ENCODE peak calls at places on chromosomes 7 and 10, in nine cellular contexts. M is psoas muscle, H is lower lobe of right lung, R is A549, Z is HepG2, C is stomach, F is hepatocyte, O is ascending aorta, W is SJSA1. Y is an unnamed sample.

GRCh38 chr7:87604264-87604663 is 3.6 kb upstream of the ABCB1 start:
- DNase-seq in F (no peak), Z (no peak), W (no peak), M (no peak), H (no peak), C (no peak), R (no peak), O (no peak), Y (no peak)

GRCh38 chr10:126014309-126014708 is 117.9 kb downstream of the FANK1 start:
- DNase-seq in R (no peak), M (no peak), Z (no peak), O (no peak), F (no peak), W (no peak), C (no peak), H (no peak), Y (no peak)

GRCh38 chr10:59833810-59834209 is 72.5 kb downstream of the CCDC6 start:
- DNase-seq in F (no peak), R (no peak), W (no peak), C (no peak), M (no peak), Z (no peak), O (no peak), H (no peak), Y (no peak)

GRCh38 chr7:106010331-106010730 is 47.3 kb downstream of the CDHR3 start:
- DNase-seq in O (no peak), H (no peak), W (no peak), M (no peak), R (no peak), C (no peak), F (no peak), Z (no peak), Y (no peak)

GRCh38 chr7:99762680-99763327 is 21.2 kb downstream of the CYP3A4 start:
- DNase-seq in W (no peak), H (no peak), M (peak; percentile 68), Z (no peak), R (no peak), F (peak; percentile 54), C (peak; percentile 36), O (no peak), Y (no peak)

GRCh38 chr10:49781247-49781646 is 19.1 kb upstream of the OGDHL start:
- DNase-seq in H (no peak), R (no peak), C (no peak), F (no peak), M (no peak), O (no peak), W (no peak), Z (no peak), Y (no peak)

GRCh38 chr7:158396301-158396905 is 191.2 kb downstream of the PTPRN2 start:
- DNase-seq in W (no peak), R (peak; percentile 18), O (no peak), H (peak; percentile 41), Z (no peak), F (no peak), M (no peak), C (no peak), Y (no peak)

GRCh38 chr7:150373049-150373801 is 4.6 kb downstream of the REPIN1 start:
- DNase-seq in O (no peak), F (no peak), H (no peak), C (peak; percentile 52), Z (no peak), R (no peak), W (no peak), M (no peak), Y (no peak)

GRCh38 chr10:51743146-51743545 is 43.8 kb upstream of the CSTF2T start:
- DNase-seq in R (no peak), O (no peak), W (no peak), C (no peak), M (no peak), Z (no peak), F (no peak), H (no peak), Y (no peak)

GRCh38 chr10:101136708-101137121 is 5.6 kb downstream of the TLX1 start:
- DNase-seq in O (no peak), M (no peak), C (no peak), F (no peak), W (no peak), R (no peak), Z (no peak), H (no peak), Y (no peak)

GRCh38 chr7:72101444-72101843 is 310.7 kb downstream of the CALN1 start:
- DNase-seq in H (no peak), C (no peak), O (no peak), M (no peak), Z (no peak), F (no peak), W (no peak), R (no peak), Y (no peak)

GRCh38 chr10:26508016-26508415 is 69.9 kb downstream of the APBB1IP start:
- DNase-seq in R (no peak), Z (no peak), O (no peak), W (no peak), C (no peak), H (no peak), F (no peak), M (no peak), Y (no peak)

GRCh38 chr10:26502988-26503387 is 64.8 kb downstream of the APBB1IP start:
- DNase-seq in M (no peak), H (no peak), O (no peak), F (no peak), R (no peak), Z (no peak), W (no peak), C (no peak), Y (no peak)

GRCh38 chr10:26507441-26507840 is 69.3 kb downstream of the APBB1IP start:
- DNase-seq in W (no peak), Z (no peak), M (no peak), F (no peak), H (no peak), C (no peak), O (no peak), R (no peak), Y (no peak)

GRCh38 chr10:26505491-26505890 is 67.3 kb downstream of the APBB1IP start:
- DNase-seq in W (no peak), R (no peak), M (no peak), H (no peak), F (no peak), Z (no peak), O (no peak), C (no peak), Y (no peak)

DNA sequence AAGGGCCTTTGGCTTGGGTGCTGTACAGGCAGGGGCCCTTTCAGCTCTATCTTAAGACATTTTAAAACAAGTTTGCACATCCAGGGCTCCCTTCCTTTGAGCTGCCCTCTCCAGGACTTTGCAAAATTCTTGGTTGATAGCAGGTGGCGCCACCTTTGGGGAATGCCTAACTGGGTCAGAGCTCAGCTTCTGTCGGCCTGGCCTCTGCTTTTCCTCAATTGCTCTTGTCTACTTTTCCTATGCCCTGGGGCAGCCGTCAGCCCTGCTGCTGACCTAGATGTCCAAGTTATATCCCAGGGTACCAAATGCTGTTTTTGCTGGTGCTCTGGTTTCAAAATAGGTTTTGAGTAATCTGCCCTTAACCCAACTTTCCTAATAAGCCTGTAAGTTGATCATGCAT is 65.8 kb downstream of the APBB1IP start:
- DNase-seq in H (no peak), F (no peak), C (no peak), R (peak; percentile 28), M (no peak), Z (no peak), W (no peak), O (no peak), Y (peak; percentile 48)
- H3K4me1 ChIP-seq in H (no peaks in the 10 kb centered on the region), F (no peaks in the 10 kb centered on the region), C (no peaks in the 10 kb centered on the region), R (no peaks in the 10 kb centered on the region), M (no peaks in the 10 kb centered on the region), Z (no peaks in the 10 kb centered on the region), W (no peaks in the 10 kb centered on the region), O (no peaks in the 10 kb centered on the region), Y (peaks cover 8% of the 10 kb centered on the region)

DNA sequence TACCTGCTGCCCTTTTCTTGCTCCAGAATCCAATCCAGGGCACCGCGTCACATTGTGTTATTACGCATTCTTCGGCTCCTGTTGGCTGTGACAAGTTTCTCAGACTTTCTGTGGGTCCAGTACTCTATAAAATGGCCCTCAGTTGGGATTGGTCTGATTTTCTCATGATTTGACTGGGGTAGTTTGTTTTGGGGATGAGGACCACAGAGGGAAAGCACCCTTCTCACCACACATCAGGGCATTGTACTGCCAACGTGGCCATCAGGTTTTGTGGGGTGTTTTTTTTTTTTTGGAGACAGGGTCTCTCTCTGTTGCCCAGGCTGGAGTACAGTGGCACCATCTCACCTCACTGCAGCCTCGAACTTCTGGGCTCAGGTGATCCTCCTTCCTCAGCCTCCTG is 17.0 kb upstream of the ORAI2 start:
- DNase-seq in Z (no peak), R (no peak), C (no peak), M (no peak), F (no peak), H (no peak), W (no peak), O (no peak), Y (no peak)
- H3K4me1 ChIP-seq in Z (no peaks in the 10 kb centered on the region), R (no peaks in the 10 kb centered on the region), C (no peaks in the 10 kb centered on the region), M (peaks cover 10% of the 10 kb centered on the region), F (no peaks in the 10 kb centered on the region), H (peaks cover 7% of the 10 kb centered on the region), W (peaks cover 33% of the 10 kb centered on the region), O (no peaks in the 10 kb centered on the region), Y (no peaks in the 10 kb centered on the region)

DNA sequence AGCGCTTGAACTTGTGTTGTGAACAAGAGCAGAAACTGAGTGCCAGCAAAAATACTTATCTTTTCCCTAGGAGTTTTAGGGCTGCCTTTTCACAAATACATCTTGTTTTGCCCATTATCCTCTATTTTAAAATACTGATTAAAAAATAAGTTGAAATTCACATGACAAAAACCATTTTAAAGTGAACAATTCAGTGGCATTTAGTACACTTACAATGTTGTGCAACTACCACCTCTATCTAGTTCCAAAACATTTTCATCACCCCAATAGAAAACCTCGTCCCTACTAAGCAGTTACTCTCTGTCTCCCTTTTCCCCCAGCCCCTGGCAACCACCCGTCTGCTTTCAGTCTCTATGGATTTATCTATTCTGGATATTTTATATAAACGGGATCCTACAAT is 1.4 kb downstream of the WBP1L start:
- DNase-seq in H (no peak), M (no peak), F (no peak), O (no peak), C (no peak), R (no peak), W (no peak), Z (no peak), Y (no peak)
- H3K4me1 ChIP-seq in H (peaks cover 20% of the 10 kb centered on the region), M (peaks cover 14% of the 10 kb centered on the region), F (peaks cover 16% of the 10 kb centered on the region), O (peaks cover 7% of the 10 kb centered on the region), C (peaks cover 26% of the 10 kb centered on the region), R (peaks cover 12% of the 10 kb centered on the region), W (peaks cover 25% of the 10 kb centered on the region), Z (peaks cover 35% of the 10 kb centered on the region), Y (peaks cover 18% of the 10 kb centered on the region)

DNA sequence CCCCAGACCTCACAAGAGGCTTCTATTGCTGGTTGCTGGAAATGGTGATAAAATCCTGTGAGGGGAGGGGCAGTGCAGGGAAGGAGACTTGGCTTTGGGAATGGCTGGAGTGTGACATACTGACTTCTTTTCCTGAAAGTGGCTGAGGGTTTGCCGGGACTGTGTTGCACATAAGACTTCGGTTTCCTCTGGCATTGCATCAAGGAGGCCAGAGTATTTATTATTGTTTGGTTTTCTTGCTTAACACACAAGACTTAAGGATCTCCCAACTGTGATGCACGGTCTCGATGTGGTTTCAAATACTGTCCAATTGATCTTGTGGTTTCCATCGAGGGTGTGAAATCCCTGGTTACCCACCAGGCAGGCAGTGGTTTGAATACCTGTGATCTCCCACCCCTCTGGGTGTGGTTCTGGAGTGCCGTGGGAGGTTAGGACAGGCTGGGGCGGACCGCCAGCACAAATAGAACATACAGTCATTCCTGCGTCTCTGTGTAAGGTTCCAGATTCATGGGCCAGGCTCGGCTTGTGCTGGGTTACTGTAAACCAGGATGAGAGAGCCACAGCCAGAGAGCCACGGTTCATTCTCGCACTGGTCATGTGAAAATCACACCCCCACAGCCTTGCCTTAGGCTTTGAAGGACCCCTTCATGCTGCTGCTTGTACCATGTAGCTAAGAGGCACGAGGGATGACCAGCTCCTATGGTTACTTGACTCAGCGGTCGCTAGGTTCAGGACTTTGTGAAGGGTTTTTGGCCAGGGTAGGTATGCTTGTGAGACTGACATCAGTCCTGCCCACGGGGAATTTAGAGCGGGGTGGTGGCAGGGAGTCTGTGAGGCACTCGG is 39.2 kb downstream of the WBP1L start:
- DNase-seq in W (peak; percentile 63), H (peak; percentile 77), M (peak; percentile 83), F (peak; percentile 32), Z (no peak), O (peak; percentile 62), R (no peak), C (peak; percentile 73), Y (no peak)
- H3K4me1 ChIP-seq in W (peaks cover 35% of the 10 kb centered on the region), H (peaks cover 91% of the 10 kb centered on the region), M (peaks cover 82% of the 10 kb centered on the region), F (peaks cover 51% of the 10 kb centered on the region), Z (peaks cover 25% of the 10 kb centered on the region), O (peaks cover 39% of the 10 kb centered on the region), R (peaks cover 6% of the 10 kb centered on the region), C (peaks cover 68% of the 10 kb centered on the region), Y (peaks cover 29% of the 10 kb centered on the region)